ENCODE peak calls at places on chromosomes 16 and 17, in four cellular contexts. D is brain microvascular endothelial cell; T is effector memory CD4-positive, alpha-beta T cell; U is aorta. B is an unnamed sample.

GRCh38 chr16:79264237-79265104 is 336.1 kb downstream of the MAF start:
- DNase-seq in D (no peak), T (no peak), U (no peak), B (no peak)

GRCh38 chr16:65725156-65725845 is 603.4 kb upstream of the CDH11 start:
- DNase-seq in D (peak; percentile 82), T (no peak), U (no peak), B (no peak)

GRCh38 chr17:82649501-82650261 is 1.4 kb upstream of the WDR45B start:
- DNase-seq in D (no peak), T (no peak), U (no peak), B (no peak)

GRCh38 chr17:49825645-49826044 is 22.2 kb downstream of the TAC4 start:
- DNase-seq in D (no peak), T (no peak), U (no peak), B (no peak)

GRCh38 chr16:87319997-87320491 is 2.9 kb upstream of the C16orf95 start:
- DNase-seq in D (no peak), T (no peak), U (no peak), B (no peak)

GRCh38 chr16:86911311-86911999 is 333.1 kb downstream of the FOXL1 start:
- DNase-seq in D (no peak), T (no peak), U (no peak), B (peak; percentile 2)

GRCh38 chr17:27657620-27658019 is 26.6 kb downstream of the LGALS9 start:
- DNase-seq in D (peak; percentile 16), T (no peak), U (peak; percentile 14), B (no peak)

GRCh38 chr16:19123535-19124178 is 9.9 kb downstream of the ITPRIPL2 start:
- DNase-seq in D (no peak), T (no peak), U (no peak), B (no peak)

GRCh38 chr17:628507-628941 is 86.1 kb downstream of the VPS53 start:
- DNase-seq in D (no peak), T (no peak), U (no peak), B (no peak)

GRCh38 chr16:1181715-1182671 is 29.1 kb downstream of the CACNA1H start:
- DNase-seq in D (peak; percentile 93), T (no peak), U (peak; percentile 95), B (peak; percentile 80)

GRCh38 chr16:57828272-57829161 is 26.2 kb upstream of the KIFC3 start:
- DNase-seq in D (no peak), T (no peak), U (peak; percentile 61), B (no peak)

GRCh38 chr16:159136-159849 is 6.5 kb upstream of the HBM start:
- DNase-seq in D (no peak), T (no peak), U (no peak), B (no peak)

GRCh38 chr16:1170076-1170418 is 17.1 kb downstream of the CACNA1H start:
- DNase-seq in D (no peak), T (no peak), U (no peak), B (no peak)

GRCh38 chr16:83995756-83996155 is 27.7 kb downstream of the NECAB2 start:
- DNase-seq in D (peak; percentile 21), T (no peak), U (no peak), B (no peak)

GRCh38 chr16:51994597-51994996 is 552.3 kb downstream of the TOX3 start:
- DNase-seq in D (no peak), T (no peak), U (no peak), B (no peak)

GRCh38 chr17:15343749-15344148 is 2.4 kb upstream of the TEKT3 start:
- DNase-seq in D (peak; percentile 55), T (no peak), U (no peak), B (no peak)

GRCh38 chr17:51260960-51261958 is 913 bp downstream of the UTP18 start:
- DNase-seq in D (no peak), T (peak; percentile 70), U (peak; percentile 91), B (peak; percentile 47)

GRCh38 chr16:46519063-46519462 is 102.1 kb downstream of the SHCBP1 start:
- DNase-seq in D (no peak), T (no peak), U (no peak), B (no peak)

GRCh38 chr16:52812945-52813556 is 239.6 kb downstream of the CHD9NB start:
- DNase-seq in D (peak; percentile 79), T (no peak), U (no peak), B (no peak)

GRCh38 chr16:23521037-23521743 is 10.9 kb upstream of the GGA2 start:
- DNase-seq in D (no peak), T (no peak), U (no peak), B (no peak)
- H3K36me3 ChIP-seq in D (peaks cover 28% of the 10 kb centered on the region), T (peaks cover 16% of the 10 kb centered on the region), U (peaks cover 3% of the 10 kb centered on the region), B (peaks cover 31% of the 10 kb centered on the region)

DNA sequence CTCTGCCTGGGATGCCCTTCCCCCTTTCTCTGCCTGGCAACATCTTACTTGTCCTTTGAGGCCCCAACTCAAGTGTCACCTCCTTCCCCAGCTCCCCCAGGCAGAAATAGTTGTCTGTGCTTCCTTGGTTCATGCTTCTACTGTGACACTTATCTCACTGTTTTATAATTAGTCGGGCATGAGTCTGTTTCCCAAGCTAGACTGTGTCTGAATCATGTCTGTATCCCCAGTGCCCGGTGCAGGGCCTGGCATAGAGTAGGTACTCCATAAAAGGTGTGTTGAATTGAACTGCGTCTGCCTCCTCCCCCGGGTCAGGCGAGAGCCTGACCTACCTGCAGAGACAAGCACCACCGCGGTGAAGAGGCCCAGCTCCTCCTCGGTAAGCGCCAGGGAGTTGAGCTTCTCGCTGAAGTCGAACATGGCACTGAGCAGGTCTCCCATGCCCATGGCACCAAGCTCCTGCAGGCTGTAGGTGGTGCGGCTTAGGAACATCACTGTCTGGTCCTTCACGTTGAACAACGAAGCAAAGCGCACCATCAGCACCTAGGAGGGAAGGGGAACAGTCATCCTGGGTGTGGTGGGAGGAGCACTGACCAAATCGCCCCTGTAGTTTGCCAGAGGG is 6.7 kb downstream of the NR1D1 start:
- DNase-seq in D (no peak), T (no peak), U (peak; percentile 78), B (no peak)
- H3K36me3 ChIP-seq in D (peaks cover 38% of the 10 kb centered on the region), T (peaks cover 59% of the 10 kb centered on the region), U (peaks cover 5% of the 10 kb centered on the region), B (peaks cover 72% of the 10 kb centered on the region)

DNA sequence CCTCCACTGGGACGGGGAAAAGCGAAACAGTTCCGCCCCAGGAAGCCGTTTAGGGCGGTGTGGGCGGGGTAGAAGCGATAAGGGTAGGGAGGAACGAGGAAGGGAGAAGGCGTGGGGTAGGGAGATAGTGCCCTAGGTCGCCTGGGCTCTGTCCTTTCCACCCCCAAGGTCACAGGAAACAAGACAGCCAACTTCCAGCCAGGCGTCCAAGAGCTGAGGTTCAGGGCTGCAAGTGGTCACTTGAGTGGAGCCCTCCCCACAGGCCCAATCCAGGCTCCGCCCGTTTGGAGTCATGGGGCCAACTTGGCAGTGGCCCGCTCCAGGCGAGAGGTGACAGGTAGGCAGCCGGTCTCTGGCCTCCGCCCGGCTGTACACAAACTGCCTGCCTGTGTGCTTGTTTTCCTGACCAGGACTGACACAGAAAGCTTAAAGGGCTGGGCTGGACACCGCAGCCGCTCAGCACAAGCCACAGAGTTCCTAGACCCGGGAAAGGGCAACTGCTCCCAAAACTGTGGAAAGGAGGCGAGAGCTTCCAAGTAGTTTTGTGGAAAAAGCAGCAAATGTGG is at the start of gene RILP:
- DNase-seq in D (no peak), T (no peak), U (peak; percentile 88), B (peak; percentile 74)
- H3K36me3 ChIP-seq in D (peaks cover 40% of the 10 kb centered on the region), T (peaks cover 51% of the 10 kb centered on the region), U (peaks cover 16% of the 10 kb centered on the region), B (peaks cover 45% of the 10 kb centered on the region)

GRCh38 chr16:89102035-89102776 is 8.6 kb downstream of the ACSF3 start:
- DNase-seq in D (no peak), T (no peak), U (no peak), B (no peak)
- H3K36me3 ChIP-seq in D (peaks cover 38% of the 10 kb centered on the region), T (peaks cover 74% of the 10 kb centered on the region), U (peaks cover 4% of the 10 kb centered on the region), B (peaks cover 63% of the 10 kb centered on the region)

DNA sequence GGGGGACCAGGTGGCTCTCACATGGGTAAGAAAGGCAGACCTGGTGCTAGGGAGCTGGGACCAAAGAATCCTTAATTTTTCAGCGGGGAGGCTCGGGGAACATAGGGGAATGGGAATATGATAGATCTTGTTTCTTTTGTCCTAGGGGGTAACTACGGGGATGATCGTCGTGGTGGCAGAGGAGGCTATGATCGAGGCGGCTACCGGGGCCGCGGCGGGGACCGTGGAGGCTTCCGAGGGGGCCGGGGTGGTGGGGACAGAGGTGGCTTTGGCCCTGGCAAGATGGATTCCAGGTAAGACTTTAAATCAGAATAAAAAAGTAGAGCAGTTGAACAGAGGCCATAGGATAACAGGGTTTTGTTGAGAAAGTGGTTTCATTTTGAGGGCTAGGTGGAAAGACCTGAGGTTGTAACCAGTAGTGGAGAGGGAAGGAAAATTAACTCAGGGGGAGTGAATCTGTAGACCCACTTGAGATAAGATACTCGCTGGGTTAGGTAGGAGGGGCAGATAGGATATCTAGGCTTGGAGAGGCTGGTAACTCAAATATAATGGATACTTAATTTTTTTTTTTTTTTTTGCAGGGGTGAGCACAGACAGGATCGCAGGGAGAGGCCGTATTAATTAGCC is 11.0 kb downstream of the FUS start:
- DNase-seq in D (no peak), T (no peak), U (peak; percentile 38), B (no peak)
- H3K36me3 ChIP-seq in D (peaks cover 98% of the 10 kb centered on the region), T (peaks cover 94% of the 10 kb centered on the region), U (peaks cover 20% of the 10 kb centered on the region), B (peaks cover 99% of the 10 kb centered on the region)

DNA sequence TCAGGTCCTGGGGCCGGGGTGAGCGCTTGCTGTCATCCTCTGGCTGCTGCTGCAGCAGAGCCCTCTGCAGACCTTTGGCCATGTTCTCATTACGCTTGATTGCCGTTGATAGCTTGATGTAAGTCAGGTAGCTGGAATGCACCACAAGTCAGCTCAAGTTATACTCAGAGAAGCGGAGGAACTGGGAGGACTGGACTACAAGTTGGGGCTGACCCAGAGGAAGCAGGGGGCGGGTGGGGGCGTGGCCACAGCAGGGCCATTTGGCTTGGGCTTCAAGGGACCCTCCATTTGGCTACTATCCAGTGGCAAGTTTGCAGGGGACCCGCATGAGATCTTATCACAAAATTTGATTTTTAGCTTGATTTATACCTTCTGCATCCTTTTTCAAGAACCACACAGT is 19.0 kb upstream of the EVPL start:
- DNase-seq in D (no peak), T (no peak), U (no peak), B (no peak)
- H3K36me3 ChIP-seq in D (peaks cover 70% of the 10 kb centered on the region), T (peaks cover 89% of the 10 kb centered on the region), U (peaks cover 24% of the 10 kb centered on the region), B (peaks cover 100% of the 10 kb centered on the region)

GRCh38 chr16:73385701-73386100 is 337.8 kb upstream of the ZFHX3 start:
- DNase-seq in D (no peak), T (no peak), U (no peak), B (no peak)
- H3K36me3 ChIP-seq in D (no peaks in the 10 kb centered on the region), T (no peaks in the 10 kb centered on the region), U (no peaks in the 10 kb centered on the region), B (no peaks in the 10 kb centered on the region)

GRCh38 chr17:37541880-37542675 is 52.4 kb downstream of the DUSP14 start:
- DNase-seq in D (peak; percentile 44), T (no peak), U (no peak), B (no peak)
- H3K36me3 ChIP-seq in D (peaks cover 48% of the 10 kb centered on the region), T (peaks cover 61% of the 10 kb centered on the region), U (peaks cover 8% of the 10 kb centered on the region), B (peaks cover 54% of the 10 kb centered on the region)

GRCh38 chr17:41769346-41769862 is 17.1 kb downstream of the JUP start:
- DNase-seq in D (no peak), T (no peak), U (no peak), B (no peak)

GRCh38 chr17:41769985-41770384 is 16.5 kb downstream of the JUP start:
- DNase-seq in D (no peak), T (no peak), U (no peak), B (no peak)

GRCh38 chr17:41766135-41766534 is 20.4 kb downstream of the JUP start:
- DNase-seq in D (no peak), T (no peak), U (no peak), B (no peak)

GRCh38 chr17:41767324-41768042 is 19.0 kb downstream of the JUP start:
- DNase-seq in D (no peak), T (no peak), U (no peak), B (no peak)

GRCh38 chr17:41768682-41769288 is 17.7 kb downstream of the JUP start:
- DNase-seq in D (no peak), T (no peak), U (no peak), B (no peak)
- H3K36me3 ChIP-seq in D (peaks cover 75% of the 10 kb centered on the region), T (no peaks in the 10 kb centered on the region), U (peaks cover 3% of the 10 kb centered on the region), B (no peaks in the 10 kb centered on the region)

GRCh38 chr16:23557779-23558330 is 328 bp downstream of the UBFD1 start:
- DNase-seq in D (peak; percentile 5), T (no peak), U (no peak), B (no peak)
- H3K36me3 ChIP-seq in D (peaks cover 28% of the 10 kb centered on the region), T (peaks cover 13% of the 10 kb centered on the region), U (no peaks in the 10 kb centered on the region), B (peaks cover 32% of the 10 kb centered on the region)

B was measured in tibial artery.